ENCODE peak calls at places on chromosomes 7 and 10, in nine cellular contexts. Z is Panc1, V is K562, J is HCT116, I is GM23338, Q is SK-N-SH, B is GM12878, S is HepG2, U is A549. N is an unnamed sample.
A peak's percentile ranks its signal among the peaks of the same experiment; 100 is the strongest.

GRCh38 chr10:103699611-103700435 is 155.6 kb downstream of the SH3PXD2A start:
- DNase-seq in Z (no peak), V (no peak), J (no peak), I (peak; percentile 58), Q (peak; percentile 38), B (no peak), S (no peak), U (no peak), N (no peak)

GRCh38 chr7:128940494-128941322 is 3.0 kb downstream of the IRF5 start:
- DNase-seq in Z (no peak), V (no peak), J (no peak), I (no peak), Q (peak; percentile 39), B (peak; percentile 66), S (no peak), U (no peak), N (peak; percentile 93)

GRCh38 chr10:91969297-91969696 is 45.7 kb downstream of the BTAF1 start:
- DNase-seq in Z (no peak), V (no peak), J (no peak), I (no peak), Q (no peak), B (no peak), S (no peak), U (no peak), N (no peak)

GRCh38 chr7:73646785-73647724 is 20.6 kb upstream of the VPS37D start:
- DNase-seq in Z (no peak), V (no peak), J (no peak), I (no peak), Q (no peak), B (no peak), S (no peak), U (no peak), N (no peak)

GRCh38 chr7:99314504-99314903 is 11.2 kb upstream of the ARPC1A start:
- DNase-seq in Z (no peak), V (no peak), J (no peak), I (no peak), Q (no peak), B (peak; percentile 15), S (no peak), U (no peak), N (no peak)

GRCh38 chr10:96998329-96998888 is 166.3 kb downstream of the LCOR start:
- DNase-seq in Z (no peak), V (peak; percentile 33), J (no peak), I (no peak), Q (no peak), B (no peak), S (peak; percentile 77), U (no peak), N (no peak)

GRCh38 chr7:36653671-36654355 is 70.5 kb downstream of the AOAH start:
- DNase-seq in Z (no peak), V (no peak), J (no peak), I (peak; percentile 75), Q (no peak), B (no peak), S (no peak), U (no peak), N (no peak)

GRCh38 chr7:122457969-122458368 is 153.4 kb upstream of the FEZF1 start:
- DNase-seq in Z (no peak), V (no peak), J (no peak), I (peak; percentile 75), Q (no peak), B (no peak), S (no peak), U (no peak), N (no peak)

GRCh38 chr7:92614586-92615237 is 24.5 kb upstream of the FAM133B start:
- DNase-seq in Z (no peak), V (no peak), J (no peak), I (no peak), Q (peak; percentile 45), B (no peak), S (no peak), U (no peak), N (no peak)

GRCh38 chr10:688287-688620 is 1.2 kb downstream of the DIP2C start:
- DNase-seq in Z (no peak), V (no peak), J (no peak), I (no peak), Q (no peak), B (no peak), S (no peak), U (no peak), N (no peak)

GRCh38 chr7:134084488-134085144 is 42.5 kb upstream of the LRGUK start:
- DNase-seq in Z (no peak), V (no peak), J (no peak), I (no peak), Q (no peak), B (no peak), S (no peak), U (no peak), N (peak; percentile 72)
- TF ChIP-seq REST in Z (no peak), V (no peak), J (no peak), I (no peak), Q (no peak), B (no peak), S (no peak), U (no peak), N (no peak)

GRCh38 chr10:16116404-16117304 is 256.3 kb upstream of the MINDY3 start:
- DNase-seq in Z (no peak), V (peak; percentile 28), J (peak; percentile 4), I (peak; percentile 77), Q (peak; percentile 30), B (peak; percentile 3), S (peak; percentile 52), U (peak; percentile 15), N (peak; percentile 1)
- TF ChIP-seq REST in Z (no peak), V (no peak), J (no peak), I (no peak), Q (no peak), B (no peak), S (no peak), U (no peak), N (no peak)

GRCh38 chr7:22154130-22154529 is 202.8 kb downstream of the RAPGEF5 start:
- DNase-seq in Z (no peak), V (no peak), J (no peak), I (peak; percentile 62), Q (peak; percentile 26), B (no peak), S (no peak), U (no peak), N (no peak)
- TF ChIP-seq REST in Z (no peak), V (no peak), J (no peak), I (no peak), Q (no peak), B (no peak), S (no peak), U (no peak), N (no peak)

GRCh38 chr7:22563621-22564241 is 63.7 kb upstream of the STEAP1B start:
- DNase-seq in Z (no peak), V (peak; percentile 33), J (no peak), I (peak; percentile 30), Q (no peak), B (no peak), S (no peak), U (no peak), N (no peak)
- TF ChIP-seq REST in Z (no peak), V (no peak), J (no peak), I (no peak), Q (no peak), B (no peak), S (no peak), U (no peak), N (no peak)